ENCODE peak calls at places on chromosomes 12 and 14, in five cellular contexts. V is astrocyte of the spinal cord, W is NCI-H748 treated with DMSO at 0.1 percent for 48 hours, T is neuronal stem cell, O is RWPE1. U is an unnamed sample.

GRCh38 chr14:63478437-63478852 is 64.7 kb downstream of the PPP2R5E start:
- DNase-seq in V (no peak), W (no peak), T (no peak), O (no peak), U (no peak)

GRCh38 chr12:79983969-79984629 is 49.2 kb upstream of the PPP1R12A start:
- DNase-seq in V (no peak), W (peak; percentile 58), T (no peak), O (peak; percentile 37), U (no peak)

GRCh38 chr12:48856379-48856778 is 4.4 kb upstream of the DDX23 start:
- DNase-seq in V (no peak), W (no peak), T (no peak), O (no peak), U (no peak)

GRCh38 chr12:88868062-88868461 is 287.8 kb upstream of the KITLG start:
- DNase-seq in V (no peak), W (no peak), T (no peak), O (no peak), U (no peak)

GRCh38 chr12:65449400-65449799 is 170.9 kb downstream of the MSRB3 start:
- DNase-seq in V (peak; percentile 54), W (no peak), T (no peak), O (peak; percentile 58), U (no peak)

GRCh38 chr12:116969615-116970575 is 59.1 kb downstream of the FBXW8 start:
- DNase-seq in V (peak; percentile 31), W (no peak), T (no peak), O (no peak), U (no peak)

GRCh38 chr14:61555056-61555838 is 140.1 kb upstream of the HIF1A start:
- DNase-seq in V (peak; percentile 44), W (no peak), T (no peak), O (no peak), U (no peak)

GRCh38 chr14:86333506-86333905 is 803.6 kb downstream of the FLRT2 start:
- DNase-seq in V (no peak), W (no peak), T (no peak), O (no peak), U (no peak)

GRCh38 chr12:49515266-49515665 is 23.6 kb upstream of the KCNH3 start:
- DNase-seq in V (peak; percentile 84), W (no peak), T (no peak), O (peak; percentile 66), U (no peak)

GRCh38 chr12:26319511-26319910 is 124.1 kb downstream of the SSPN start:
- DNase-seq in V (peak; percentile 93), W (no peak), T (no peak), O (peak; percentile 46), U (no peak)

GRCh38 chr12:110791589-110791988 is 48.9 kb upstream of the PPP1CC start:
- DNase-seq in V (no peak), W (no peak), T (no peak), O (no peak), U (no peak)

GRCh38 chr12:89151536-89151935 is 200.8 kb downstream of the DUSP6 start:
- DNase-seq in V (no peak), W (no peak), T (no peak), O (no peak), U (no peak)

GRCh38 chr12:71556471-71556870 is 107.2 kb downstream of the ZFC3H1 start:
- DNase-seq in V (no peak), W (no peak), T (no peak), O (no peak), U (no peak)

GRCh38 chr12:112973712-112974305 is 4.5 kb upstream of the OAS2 start:
- DNase-seq in V (no peak), W (no peak), T (no peak), O (no peak), U (no peak)

GRCh38 chr14:94665121-94665520 is 52.9 kb downstream of the SERPINA3 start:
- DNase-seq in V (peak; percentile 86), W (no peak), T (no peak), O (no peak), U (peak; percentile 66)

GRCh38 chr14:21070610-21071224 is 613 bp downstream of the ARHGEF40 start:
- DNase-seq in V (peak; percentile 67), W (no peak), T (peak; percentile 84), O (peak; percentile 14), U (no peak)

GRCh38 chr12:113456761-113457160 is 14.9 kb downstream of the LHX5 start:
- DNase-seq in V (no peak), W (no peak), T (no peak), O (no peak), U (no peak)

GRCh38 chr14:30221546-30221945 is 293.9 kb upstream of the PRKD1 start:
- DNase-seq in V (peak; percentile 45), W (no peak), T (no peak), O (no peak), U (no peak)

GRCh38 chr14:96824283-96824682 is 27.1 kb downstream of the VRK1 start:
- DNase-seq in V (peak; percentile 50), W (no peak), T (no peak), O (peak; percentile 16), U (no peak)

GRCh38 chr12:66719862-66720261 is 41.0 kb upstream of the GRIP1 start:
- DNase-seq in V (no peak), W (no peak), T (no peak), O (no peak), U (no peak)

GRCh38 chr12:29317556-29318363 is 63.2 kb downstream of the ERGIC2 start:
- DNase-seq in V (peak; percentile 36), W (peak; percentile 2), T (peak; percentile 21), O (peak; percentile 36), U (no peak)

GRCh38 chr12:57657744-57658143 is 24.7 kb upstream of the B4GALNT1 start:
- DNase-seq in V (no peak), W (no peak), T (no peak), O (peak; percentile 4), U (no peak)

GRCh38 chr12:6235499-6235898 is 35.3 kb downstream of the CD9 start:
- DNase-seq in V (no peak), W (no peak), T (no peak), O (no peak), U (no peak)

GRCh38 chr12:57836442-57837375 is 9.8 kb downstream of the CTDSP2 start:
- DNase-seq in V (peak; percentile 86), W (no peak), T (no peak), O (peak; percentile 65), U (peak; percentile 86)

GRCh38 chr12:98064501-98064900 is 450.9 kb upstream of the TMPO start:
- DNase-seq in V (no peak), W (no peak), T (no peak), O (no peak), U (no peak)

GRCh38 chr14:61710853-61711817 is 15.8 kb downstream of the HIF1A start:
- DNase-seq in V (no peak), W (peak; percentile 91), T (no peak), O (no peak), U (no peak)

GRCh38 chr12:115223322-115223721 is 539.3 kb upstream of the TBX3 start:
- DNase-seq in V (peak; percentile 79), W (no peak), T (no peak), O (peak; percentile 13), U (no peak)

GRCh38 chr14:52077261-52077984 is 8.6 kb upstream of the NID2 start:
- DNase-seq in V (no peak), W (no peak), T (no peak), O (no peak), U (no peak)

GRCh38 chr12:29159690-29160089 is 10.6 kb downstream of the FAR2 start:
- DNase-seq in V (no peak), W (no peak), T (no peak), O (no peak), U (no peak)

GRCh38 chr12:39441189-39441962 is 1.5 kb downstream of the KIF21A start:
- DNase-seq in V (no peak), W (no peak), T (no peak), O (no peak), U (no peak)

GRCh38 chr14:78530078-78530477 is 359.9 kb downstream of the NRXN3 start:
- DNase-seq in V (peak; percentile 3), W (no peak), T (peak; percentile 76), O (peak; percentile 18), U (no peak)

GRCh38 chr12:85283560-85283959 is 3.5 kb downstream of the ALX1 start:
- DNase-seq in V (no peak), W (no peak), T (no peak), O (no peak), U (no peak)

GRCh38 chr12:14373202-14373601 is 7.7 kb downstream of the ATF7IP start:
- DNase-seq in V (peak; percentile 44), W (no peak), T (no peak), O (peak; percentile 13), U (no peak)

GRCh38 chr12:28327722-28328121 is 137.5 kb downstream of the CCDC91 start:
- DNase-seq in V (no peak), W (no peak), T (no peak), O (no peak), U (no peak)

GRCh38 chr12:113698505-113698858 is 226.8 kb upstream of the LHX5 start:
- DNase-seq in V (no peak), W (no peak), T (no peak), O (no peak), U (no peak)

GRCh38 chr12:95836185-95836609 is 22.6 kb upstream of the SNRPF start:
- DNase-seq in V (peak; percentile 72), W (peak; percentile 21), T (no peak), O (peak; percentile 64), U (no peak)

GRCh38 chr14:68794856-68795601 is 2.2 kb upstream of the ZFP36L1 start:
- DNase-seq in V (peak; percentile 93), W (no peak), T (no peak), O (no peak), U (no peak)

U was measured in osteocyte.